ENCODE peak calls at places on chromosomes 1 and 21, in five cellular contexts. One of them, this sample, is unnamed. For H3K9me3, the result is how much of the 10 kb centered on the place peaks cover.

GRCh38 chr1:21649315-21649714 is 19.8 kb downstream of the RAP1GAP start:
- DNase-seq in heart right ventricle: no peak
- DNase-seq in neural progenitor cell: no peak
- DNase-seq in thoracic aorta: no peak
- DNase-seq in IMR-90: no peak
- DNase-seq in this sample: no peak

GRCh38 chr1:206419783-206420182 is 50.5 kb upstream of the IKBKE start:
- DNase-seq in neural progenitor cell: no peak
- DNase-seq in heart right ventricle: no peak
- DNase-seq in thoracic aorta: no peak
- DNase-seq in IMR-90: peak
- DNase-seq in this sample: no peak

GRCh38 chr1:70778056-70778762 is 269.4 kb downstream of the PTGER3 start:
- DNase-seq in heart right ventricle: no peak
- DNase-seq in IMR-90: no peak
- DNase-seq in neural progenitor cell: no peak
- DNase-seq in thoracic aorta: no peak
- DNase-seq in this sample: no peak

GRCh38 chr1:243561588-243562319 is 288.3 kb downstream of the AKT3 start:
- DNase-seq in heart right ventricle: no peak
- DNase-seq in thoracic aorta: no peak
- DNase-seq in neural progenitor cell: no peak
- DNase-seq in IMR-90: no peak
- DNase-seq in this sample: no peak

GRCh38 chr1:231231511-231231910 is 9.5 kb upstream of the GNPAT start:
- DNase-seq in neural progenitor cell: no peak
- DNase-seq in heart right ventricle: no peak
- DNase-seq in IMR-90: no peak
- DNase-seq in thoracic aorta: no peak
- DNase-seq in this sample: no peak

GRCh38 chr1:78641558-78641957 is 8.1 kb upstream of the IFI44 start:
- DNase-seq in IMR-90: no peak
- DNase-seq in neural progenitor cell: no peak
- DNase-seq in thoracic aorta: no peak
- DNase-seq in heart right ventricle: no peak
- DNase-seq in this sample: no peak

GRCh38 chr21:16829532-16829931 is 683.3 kb upstream of the CXADR start:
- DNase-seq in thoracic aorta: no peak
- DNase-seq in heart right ventricle: no peak
- DNase-seq in neural progenitor cell: no peak
- DNase-seq in IMR-90: no peak
- DNase-seq in this sample: no peak

GRCh38 chr21:31348188-31348587 is 4.1 kb upstream of the TIAM1 start:
- DNase-seq in IMR-90: no peak
- DNase-seq in neural progenitor cell: no peak
- DNase-seq in heart right ventricle: no peak
- DNase-seq in thoracic aorta: no peak
- DNase-seq in this sample: no peak

GRCh38 chr1:155003766-155004351 is 1.3 kb downstream of the ZBTB7B start:
- DNase-seq in heart right ventricle: peak
- DNase-seq in thoracic aorta: no peak
- DNase-seq in neural progenitor cell: peak
- DNase-seq in IMR-90: peak
- DNase-seq in this sample: no peak

GRCh38 chr1:187003353-187003752 is 174.6 kb downstream of the PLA2G4A start:
- DNase-seq in IMR-90: no peak
- DNase-seq in neural progenitor cell: no peak
- DNase-seq in heart right ventricle: no peak
- DNase-seq in thoracic aorta: no peak
- DNase-seq in this sample: no peak

GRCh38 chr1:43625063-43625780 is 24.7 kb upstream of the KDM4A start:
- DNase-seq in heart right ventricle: no peak
- DNase-seq in IMR-90: no peak
- DNase-seq in neural progenitor cell: no peak
- DNase-seq in thoracic aorta: no peak
- DNase-seq in this sample: no peak

GRCh38 chr1:232669981-232670763 is 40.2 kb upstream of the SIPA1L2 start:
- DNase-seq in thoracic aorta: no peak
- DNase-seq in heart right ventricle: no peak
- DNase-seq in IMR-90: peak
- DNase-seq in neural progenitor cell: no peak
- DNase-seq in this sample: no peak

GRCh38 chr1:151616505-151616849 is 4.6 kb downstream of the SNX27 start:
- DNase-seq in thoracic aorta: no peak
- DNase-seq in IMR-90: peak
- DNase-seq in neural progenitor cell: no peak
- DNase-seq in heart right ventricle: no peak
- DNase-seq in this sample: no peak

GRCh38 chr1:236948381-236948780 is 55.9 kb downstream of the MT1HL1 start:
- DNase-seq in heart right ventricle: no peak
- DNase-seq in neural progenitor cell: no peak
- DNase-seq in thoracic aorta: no peak
- DNase-seq in IMR-90: no peak
- DNase-seq in this sample: no peak

GRCh38 chr1:37809942-37810341 is 1.9 kb upstream of the YRDC start:
- DNase-seq in neural progenitor cell: no peak
- DNase-seq in thoracic aorta: no peak
- DNase-seq in heart right ventricle: no peak
- DNase-seq in IMR-90: no peak
- DNase-seq in this sample: no peak

GRCh38 chr21:36235058-36235582 is 78.5 kb downstream of the DOP1B start:
- DNase-seq in thoracic aorta: no peak
- DNase-seq in heart right ventricle: no peak
- DNase-seq in neural progenitor cell: peak
- DNase-seq in IMR-90: no peak
- DNase-seq in this sample: no peak

GRCh38 chr1:218510153-218510772 is 165.1 kb downstream of the TGFB2 start:
- DNase-seq in thoracic aorta: no peak
- DNase-seq in neural progenitor cell: no peak
- DNase-seq in heart right ventricle: no peak
- DNase-seq in IMR-90: no peak
- DNase-seq in this sample: no peak

GRCh38 chr1:44616284-44616990 is 57.8 kb downstream of the TMEM53 start:
- DNase-seq in thoracic aorta: no peak
- DNase-seq in heart right ventricle: no peak
- DNase-seq in neural progenitor cell: no peak
- DNase-seq in IMR-90: no peak
- DNase-seq in this sample: no peak

GRCh38 chr1:59697138-59697811 is 117.5 kb upstream of the HOOK1 start:
- DNase-seq in IMR-90: no peak
- DNase-seq in heart right ventricle: no peak
- DNase-seq in neural progenitor cell: no peak
- DNase-seq in thoracic aorta: no peak
- DNase-seq in this sample: no peak

GRCh38 chr1:227898502-227899140 is 49.1 kb downstream of the WNT9A start:
- DNase-seq in thoracic aorta: peak
- DNase-seq in heart right ventricle: no peak
- DNase-seq in neural progenitor cell: no peak
- DNase-seq in IMR-90: no peak
- DNase-seq in this sample: peak

GRCh38 chr1:56284933-56285332 is 294.4 kb downstream of the PLPP3 start:
- DNase-seq in IMR-90: peak
- DNase-seq in thoracic aorta: no peak
- DNase-seq in heart right ventricle: no peak
- DNase-seq in neural progenitor cell: peak
- DNase-seq in this sample: no peak

GRCh38 chr1:29331731-29332130 is 95.4 kb downstream of the PTPRU start:
- DNase-seq in IMR-90: no peak
- DNase-seq in thoracic aorta: no peak
- DNase-seq in heart right ventricle: no peak
- DNase-seq in neural progenitor cell: no peak
- DNase-seq in this sample: no peak

GRCh38 chr21:41375875-41376274 is 14.0 kb downstream of the MX2 start:
- DNase-seq in IMR-90: no peak
- DNase-seq in thoracic aorta: no peak
- DNase-seq in heart right ventricle: no peak
- DNase-seq in neural progenitor cell: no peak
- DNase-seq in this sample: no peak
- H3K9me3 ChIP-seq in IMR-90: under half
- H3K9me3 ChIP-seq in thoracic aorta: under half
- H3K9me3 ChIP-seq in heart right ventricle: under half
- H3K9me3 ChIP-seq in neural progenitor cell: under half
- H3K9me3 ChIP-seq in this sample: under half

GRCh38 chr1:114379358-114379757 is 131.6 kb downstream of the TRIM33 start:
- DNase-seq in neural progenitor cell: no peak
- DNase-seq in heart right ventricle: no peak
- DNase-seq in IMR-90: no peak
- DNase-seq in thoracic aorta: no peak
- DNase-seq in this sample: no peak
- H3K9me3 ChIP-seq in neural progenitor cell: under half
- H3K9me3 ChIP-seq in heart right ventricle: under half
- H3K9me3 ChIP-seq in IMR-90: under half
- H3K9me3 ChIP-seq in thoracic aorta: under half
- H3K9me3 ChIP-seq in this sample: under half

GRCh38 chr21:27156666-27157065 is 189.8 kb upstream of the ADAMTS5 start:
- DNase-seq in IMR-90: no peak
- DNase-seq in neural progenitor cell: no peak
- DNase-seq in heart right ventricle: no peak
- DNase-seq in thoracic aorta: no peak
- DNase-seq in this sample: no peak

GRCh38 chr21:27157097-27157496 is 190.2 kb upstream of the ADAMTS5 start:
- DNase-seq in IMR-90: no peak
- DNase-seq in heart right ventricle: no peak
- DNase-seq in neural progenitor cell: no peak
- DNase-seq in thoracic aorta: no peak
- DNase-seq in this sample: no peak

GRCh38 chr21:27155130-27155500 is 188.2 kb upstream of the ADAMTS5 start:
- DNase-seq in heart right ventricle: no peak
- DNase-seq in IMR-90: no peak
- DNase-seq in thoracic aorta: no peak
- DNase-seq in neural progenitor cell: no peak
- DNase-seq in this sample: no peak

GRCh38 chr21:27154451-27155129 is 187.7 kb upstream of the ADAMTS5 start:
- DNase-seq in IMR-90: peak
- DNase-seq in thoracic aorta: no peak
- DNase-seq in heart right ventricle: no peak
- DNase-seq in neural progenitor cell: no peak
- DNase-seq in this sample: no peak

DNA sequence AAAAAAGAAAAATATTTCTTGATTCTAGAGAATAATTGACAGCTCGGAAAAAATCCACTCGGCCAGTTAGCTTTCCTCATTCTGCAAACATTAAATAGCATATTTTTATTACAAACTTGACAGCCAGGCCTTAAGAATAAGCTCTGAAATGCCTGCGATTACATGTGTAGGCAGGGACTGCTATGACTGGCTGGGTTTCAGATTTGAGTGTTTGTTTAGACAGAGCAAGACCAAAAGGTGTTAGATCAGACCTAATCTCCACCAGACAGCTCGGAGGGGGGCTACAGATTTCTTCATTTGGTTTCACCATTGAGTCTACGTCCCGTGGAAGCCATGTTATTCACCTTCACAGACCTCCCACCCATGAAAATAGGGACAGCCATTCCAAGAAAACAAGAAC is 192.1 kb upstream of the ADAMTS5 start:
- DNase-seq in heart right ventricle: no peak
- DNase-seq in thoracic aorta: no peak
- DNase-seq in IMR-90: no peak
- DNase-seq in neural progenitor cell: no peak
- DNase-seq in this sample: no peak
- H3K9me3 ChIP-seq in heart right ventricle: under half
- H3K9me3 ChIP-seq in thoracic aorta: under half
- H3K9me3 ChIP-seq in IMR-90: under half
- H3K9me3 ChIP-seq in neural progenitor cell: under half
- H3K9me3 ChIP-seq in this sample: under half

GRCh38 chr1:159341736-159342135 is 39.6 kb downstream of the FCER1A start:
- DNase-seq in neural progenitor cell: no peak
- DNase-seq in thoracic aorta: no peak
- DNase-seq in IMR-90: no peak
- DNase-seq in heart right ventricle: no peak
- DNase-seq in this sample: no peak
- H3K9me3 ChIP-seq in neural progenitor cell: under half
- H3K9me3 ChIP-seq in thoracic aorta: under half
- H3K9me3 ChIP-seq in IMR-90: under half
- H3K9me3 ChIP-seq in heart right ventricle: under half
- H3K9me3 ChIP-seq in this sample: under half

GRCh38 chr1:3000671-3001470 is 20.4 kb upstream of the ACTRT2 start:
- DNase-seq in IMR-90: no peak
- DNase-seq in thoracic aorta: no peak
- DNase-seq in heart right ventricle: no peak
- DNase-seq in neural progenitor cell: no peak
- DNase-seq in this sample: no peak

GRCh38 chr1:3002349-3003038 is 18.8 kb upstream of the ACTRT2 start:
- DNase-seq in IMR-90: no peak
- DNase-seq in neural progenitor cell: no peak
- DNase-seq in thoracic aorta: no peak
- DNase-seq in heart right ventricle: no peak
- DNase-seq in this sample: no peak

GRCh38 chr1:3000214-3000613 is 21.1 kb upstream of the ACTRT2 start:
- DNase-seq in heart right ventricle: no peak
- DNase-seq in thoracic aorta: no peak
- DNase-seq in IMR-90: no peak
- DNase-seq in neural progenitor cell: no peak
- DNase-seq in this sample: no peak

GRCh38 chr1:3003039-3003940 is 18.0 kb upstream of the ACTRT2 start:
- DNase-seq in neural progenitor cell: no peak
- DNase-seq in IMR-90: no peak
- DNase-seq in thoracic aorta: no peak
- DNase-seq in heart right ventricle: no peak
- DNase-seq in this sample: no peak

DNA sequence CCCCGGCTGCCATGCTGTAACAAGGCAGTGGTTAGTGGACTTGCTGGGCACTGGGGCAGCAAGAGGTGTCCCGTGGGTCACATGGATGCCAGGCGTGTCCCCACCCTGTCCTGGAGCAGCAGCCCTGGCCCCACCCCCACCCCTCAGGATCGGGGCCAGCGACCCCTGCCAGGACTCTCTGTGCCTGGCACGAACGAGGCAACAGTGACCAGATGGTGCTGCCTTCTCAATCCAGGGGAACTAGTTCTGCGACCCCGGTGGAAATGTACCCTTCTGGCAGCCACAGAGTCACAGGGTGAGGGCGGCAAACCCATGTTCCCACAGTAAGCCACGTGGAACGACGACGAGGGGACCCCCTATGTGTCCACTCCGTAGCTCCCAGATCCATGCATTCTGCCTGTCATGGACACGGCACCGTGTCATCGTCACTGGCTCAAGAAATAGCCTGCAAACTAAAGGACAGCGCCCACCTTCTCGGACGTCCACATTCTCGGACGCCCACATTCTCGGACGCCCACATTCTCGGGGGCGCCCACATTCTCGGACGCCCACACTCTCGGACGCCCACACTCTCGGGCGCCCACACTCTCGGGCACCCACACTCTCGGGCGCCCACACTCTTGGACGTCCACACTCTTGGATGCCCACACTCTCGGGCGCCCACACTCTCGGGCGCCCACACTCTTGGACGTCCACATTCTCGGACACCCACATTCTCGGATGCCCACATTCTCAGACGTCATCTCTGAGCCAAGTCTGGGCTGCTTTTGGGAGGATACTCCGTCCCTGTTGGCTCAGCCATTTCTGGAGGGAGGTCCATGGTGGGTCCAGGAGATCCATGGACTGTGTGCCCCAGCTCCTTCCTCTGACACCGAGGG is 19.6 kb upstream of the ACTRT2 start:
- DNase-seq in thoracic aorta: no peak
- DNase-seq in IMR-90: no peak
- DNase-seq in heart right ventricle: no peak
- DNase-seq in neural progenitor cell: no peak
- DNase-seq in this sample: no peak
- H3K9me3 ChIP-seq in thoracic aorta: under half
- H3K9me3 ChIP-seq in IMR-90: half or more
- H3K9me3 ChIP-seq in heart right ventricle: under half
- H3K9me3 ChIP-seq in neural progenitor cell: under half
- H3K9me3 ChIP-seq in this sample: under half

This sample was measured in T-helper 17 cell.